ENCODE peak calls at places on chromosomes 1 and 21, in eight cellular contexts. H is IMR-90, F is esophagus squamous epithelium, S is upper lobe of left lung, R is sigmoid colon, K is stomach, I is body of pancreas, Z is K562. O is an unnamed sample. For H3K27me3, the result is how much of the 10 kb centered on the place peaks cover.

GRCh38 chr21:36965720-36966065 is 776 bp downstream of the HLCS start:
- DNase-seq in H (no peak), F (no peak), S (no peak), R (no peak), K (no peak), I (no peak), Z (no peak), O (no peak)

GRCh38 chr1:9069324-9070100 is at the start of gene SLC2A5:
- DNase-seq in H (no peak), F (no peak), S (no peak), R (peak), K (no peak), I (no peak), Z (no peak), O (no peak)

GRCh38 chr1:34684246-34684645 is 70.6 kb upstream of the GJB5 start:
- DNase-seq in H (no peak), F (no peak), S (no peak), R (no peak), K (no peak), I (no peak), Z (no peak), O (no peak)

GRCh38 chr1:97610748-97611147 is 310.1 kb downstream of the DPYD start:
- DNase-seq in H (no peak), F (no peak), S (no peak), R (no peak), K (no peak), I (no peak), Z (no peak), O (no peak)

GRCh38 chr1:46030074-46030870 is 102.2 kb downstream of the PIK3R3 start:
- DNase-seq in H (no peak), F (no peak), S (no peak), R (no peak), K (no peak), I (no peak), Z (no peak), O (no peak)

GRCh38 chr1:54324031-54324654 is 82.1 kb downstream of the SSBP3 start:
- DNase-seq in H (peak), F (no peak), S (no peak), R (peak), K (no peak), I (no peak), Z (peak), O (peak)

GRCh38 chr21:35102488-35103407 is 53.6 kb upstream of the RUNX1 start:
- DNase-seq in H (peak), F (no peak), S (no peak), R (peak), K (peak), I (no peak), Z (peak), O (peak)

GRCh38 chr1:203425668-203425999 is 50.0 kb upstream of the PRELP start:
- DNase-seq in H (peak), F (no peak), S (no peak), R (no peak), K (no peak), I (no peak), Z (no peak), O (no peak)

GRCh38 chr1:1628656-1629429 is 3.1 kb upstream of the MMP23B start:
- DNase-seq in H (no peak), F (no peak), S (peak), R (peak), K (no peak), I (no peak), Z (no peak), O (peak)

GRCh38 chr1:152029144-152029936 is 7.5 kb downstream of the S100A11 start:
- DNase-seq in H (peak), F (no peak), S (no peak), R (no peak), K (no peak), I (no peak), Z (no peak), O (no peak)

GRCh38 chr1:117189726-117190125 is 21.0 kb downstream of the VTCN1 start:
- DNase-seq in H (no peak), F (no peak), S (no peak), R (no peak), K (no peak), I (no peak), Z (no peak), O (no peak)

GRCh38 chr1:232388363-232388762 is 241.6 kb downstream of the SIPA1L2 start:
- DNase-seq in H (no peak), F (no peak), S (no peak), R (no peak), K (no peak), I (no peak), Z (no peak), O (no peak)

GRCh38 chr1:53550201-53550741 is 91.1 kb downstream of the DMRTB1 start:
- DNase-seq in H (peak), F (no peak), S (no peak), R (peak), K (no peak), I (peak), Z (no peak), O (peak)

GRCh38 chr1:205680073-205680851 is at the start of gene SLC45A3:
- DNase-seq in H (no peak), F (no peak), S (peak), R (no peak), K (peak), I (peak), Z (peak), O (peak)

GRCh38 chr21:33972539-33972938 is 56.9 kb upstream of the ATP5PO start:
- DNase-seq in H (no peak), F (no peak), S (no peak), R (no peak), K (no peak), I (no peak), Z (no peak), O (no peak)

GRCh38 chr1:185279571-185279970 is 37.5 kb downstream of the IVNS1ABP start:
- DNase-seq in H (peak), F (no peak), S (no peak), R (no peak), K (no peak), I (no peak), Z (no peak), O (no peak)

GRCh38 chr1:53121319-53122172 is 20.9 kb downstream of the SLC1A7 start:
- DNase-seq in H (peak), F (no peak), S (peak), R (peak), K (peak), I (peak), Z (no peak), O (peak)

GRCh38 chr21:37527716-37528115 is 161.1 kb downstream of the DYRK1A start:
- DNase-seq in H (no peak), F (no peak), S (no peak), R (no peak), K (no peak), I (no peak), Z (no peak), O (no peak)

GRCh38 chr1:87236585-87236984 is 92.1 kb upstream of the LMO4 start:
- DNase-seq in H (peak), F (no peak), S (no peak), R (no peak), K (no peak), I (no peak), Z (no peak), O (no peak)

GRCh38 chr1:246698466-246699094 is 25.6 kb upstream of the SCCPDH start:
- DNase-seq in H (no peak), F (no peak), S (no peak), R (no peak), K (no peak), I (no peak), Z (no peak), O (no peak)

GRCh38 chr1:43348809-43349593 is 9.8 kb upstream of the CDC20 start:
- DNase-seq in H (no peak), F (peak), S (peak), R (peak), K (peak), I (peak), Z (no peak), O (peak)

GRCh38 chr1:206892351-206892984 is 4.8 kb upstream of the IL24 start:
- DNase-seq in H (peak), F (no peak), S (no peak), R (no peak), K (no peak), I (no peak), Z (no peak), O (no peak)

GRCh38 chr1:93702102-93702827 is 20.6 kb upstream of the BCAR3 start:
- DNase-seq in H (no peak), F (no peak), S (no peak), R (peak), K (no peak), I (no peak), Z (no peak), O (peak)

GRCh38 chr1:47554901-47555300 is 117.1 kb downstream of the FOXD2 start:
- DNase-seq in H (peak), F (no peak), S (no peak), R (no peak), K (no peak), I (no peak), Z (no peak), O (no peak)

GRCh38 chr1:233993651-233994050 is 89.2 kb downstream of the SLC35F3 start:
- DNase-seq in H (no peak), F (no peak), S (no peak), R (no peak), K (no peak), I (peak), Z (no peak), O (no peak)

GRCh38 chr1:118366296-118366695 is 181.3 kb upstream of the SPAG17 start:
- DNase-seq in H (no peak), F (no peak), S (no peak), R (no peak), K (no peak), I (no peak), Z (no peak), O (no peak)

GRCh38 chr21:25493722-25494121 is 113.6 kb downstream of the MRPL39 start:
- DNase-seq in H (no peak), F (no peak), S (no peak), R (no peak), K (no peak), I (no peak), Z (no peak), O (no peak)

GRCh38 chr1:230977781-230978490 is 725 bp downstream of the TTC13 start:
- DNase-seq in H (peak), F (no peak), S (no peak), R (no peak), K (peak), I (peak), Z (peak), O (peak)

GRCh38 chr1:208499021-208499420 is 254.8 kb upstream of the PLXNA2 start:
- DNase-seq in H (no peak), F (no peak), S (no peak), R (no peak), K (no peak), I (no peak), Z (no peak), O (no peak)
- TF ChIP-seq POLR2A in H (no peak), F (no peak), S (no peak), R (no peak), K (no peak), I (no peak), Z (no peak), O (no peak)

DNA sequence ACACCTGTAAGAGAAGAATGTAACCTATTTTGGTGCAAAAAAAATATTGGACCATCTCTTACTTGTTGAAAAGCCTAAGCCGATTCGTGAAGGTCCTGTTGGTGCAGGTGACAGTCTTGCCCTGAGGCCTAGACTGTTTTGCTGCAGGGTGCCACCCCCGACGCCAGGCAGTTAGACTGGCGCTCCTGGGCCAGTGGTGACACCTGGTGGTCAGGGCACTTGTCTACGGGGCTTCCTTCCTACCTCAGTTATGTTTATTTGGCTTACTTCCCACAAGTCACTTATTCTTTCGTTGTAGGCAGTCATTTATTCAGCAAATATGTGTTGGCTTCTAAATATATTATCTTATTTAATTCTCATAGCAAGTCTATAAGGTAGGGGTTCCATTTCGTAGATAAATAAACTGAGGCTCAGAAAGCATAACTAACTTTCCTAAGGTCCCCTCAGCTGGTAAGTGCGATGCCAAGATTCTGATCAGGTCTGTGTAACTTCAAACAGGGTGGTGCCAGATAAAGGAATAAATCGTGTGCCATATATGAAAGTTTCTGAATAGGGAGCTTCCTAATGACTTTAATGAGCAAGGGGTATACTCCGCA is 1.9 kb downstream of the EEIG2 start:
- DNase-seq in H (no peak), F (peak), S (peak), R (peak), K (peak), I (peak), Z (peak), O (peak)
- H3K27ac ChIP-seq in H (no peak), F (no peak), S (no peak), R (no peak), K (no peak), I (no peak), Z (no peak), O (no peak)

GRCh38 chr1:2861143-2861987 is 59.9 kb upstream of the TTC34 start:
- DNase-seq in H (no peak), F (no peak), S (peak), R (no peak), K (no peak), I (no peak), Z (no peak), O (no peak)
- H3K27me3 ChIP-seq in H (under half), F (half or more), S (under half), R (under half), K (half or more), I (under half), Z (under half), O (half or more)

GRCh38 chr1:156083800-156084790 is 1.8 kb upstream of the MEX3A start:
- DNase-seq in H (no peak), F (no peak), S (no peak), R (no peak), K (no peak), I (no peak), Z (no peak), O (no peak)

GRCh38 chr1:156079762-156080597 is 2.3 kb downstream of the MEX3A start:
- DNase-seq in H (no peak), F (no peak), S (no peak), R (no peak), K (no peak), I (no peak), Z (no peak), O (no peak)

GRCh38 chr1:156081174-156082110 is 823 bp downstream of the MEX3A start:
- DNase-seq in H (peak), F (no peak), S (peak), R (no peak), K (no peak), I (no peak), Z (peak), O (no peak)

GRCh38 chr1:156080598-156081173 is 1.6 kb downstream of the MEX3A start:
- DNase-seq in H (no peak), F (no peak), S (no peak), R (no peak), K (no peak), I (no peak), Z (no peak), O (no peak)

GRCh38 chr1:156082111-156083091 is at the start of gene MEX3A:
- DNase-seq in H (peak), F (no peak), S (peak), R (peak), K (peak), I (peak), Z (peak), O (peak)
- TF ChIP-seq POLR2A in H (no peak), F (no peak), S (no peak), R (no peak), K (no peak), I (no peak), Z (peak), O (peak)

GRCh38 chr1:228783415-228784045 is 48.3 kb downstream of the RHOU start:
- DNase-seq in H (no peak), F (no peak), S (no peak), R (no peak), K (no peak), I (no peak), Z (no peak), O (no peak)

GRCh38 chr1:228781161-228781771 is 46.0 kb downstream of the RHOU start:
- DNase-seq in H (peak), F (no peak), S (no peak), R (no peak), K (no peak), I (no peak), Z (no peak), O (no peak)

GRCh38 chr1:228784191-228784590 is 48.9 kb downstream of the RHOU start:
- DNase-seq in H (no peak), F (no peak), S (no peak), R (no peak), K (no peak), I (no peak), Z (no peak), O (no peak)

GRCh38 chr1:228781801-228782661 is 46.8 kb downstream of the RHOU start:
- DNase-seq in H (no peak), F (no peak), S (no peak), R (no peak), K (no peak), I (no peak), Z (no peak), O (no peak)

GRCh38 chr1:228782662-228783414 is 47.6 kb downstream of the RHOU start:
- DNase-seq in H (peak), F (no peak), S (no peak), R (no peak), K (peak), I (peak), Z (no peak), O (no peak)
- H3K27ac ChIP-seq in H (peak), F (no peak), S (no peak), R (no peak), K (peak), I (peak), Z (no peak), O (no peak)

GRCh38 chr1:7710859-7711258 is 60.2 kb upstream of the VAMP3 start:
- DNase-seq in H (no peak), F (no peak), S (no peak), R (no peak), K (no peak), I (no peak), Z (no peak), O (no peak)
- H3K27me3 ChIP-seq in H (under half), F (under half), S (under half), R (under half), K (under half), I (under half), Z (under half), O (under half)

DNA sequence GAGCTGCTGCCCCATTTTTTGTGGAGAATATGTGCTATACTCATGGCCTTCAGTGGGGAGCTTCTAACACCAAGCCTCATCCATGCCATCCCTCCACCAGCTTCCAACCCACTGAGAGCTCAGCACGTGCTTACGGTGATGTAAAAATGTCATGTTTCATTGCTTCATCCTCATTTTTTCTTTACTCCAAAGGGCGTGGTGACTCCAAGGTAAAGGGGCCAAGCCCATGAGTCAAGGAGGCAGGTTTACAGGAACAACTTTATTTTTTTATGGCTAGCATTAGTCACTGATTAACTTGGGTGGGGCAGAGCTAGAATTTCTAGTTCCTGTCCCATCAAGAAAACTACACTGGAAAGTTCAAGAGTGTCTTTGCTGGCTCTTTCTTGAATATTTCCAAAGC is at the start of gene C1orf226:
- DNase-seq in H (no peak), F (no peak), S (no peak), R (no peak), K (no peak), I (no peak), Z (no peak), O (no peak)
- TF ChIP-seq POLR2A in H (no peak), F (no peak), S (no peak), R (no peak), K (no peak), I (no peak), Z (no peak), O (no peak)

GRCh38 chr21:42787613-42788012 is 91.7 kb downstream of the WDR4 start:
- DNase-seq in H (no peak), F (no peak), S (no peak), R (no peak), K (no peak), I (no peak), Z (no peak), O (no peak)

GRCh38 chr21:42784896-42785451 is 94.4 kb downstream of the WDR4 start:
- DNase-seq in H (no peak), F (no peak), S (no peak), R (no peak), K (no peak), I (no peak), Z (no peak), O (no peak)

GRCh38 chr21:42784276-42784675 is 95.1 kb downstream of the WDR4 start:
- DNase-seq in H (no peak), F (no peak), S (no peak), R (no peak), K (peak), I (peak), Z (no peak), O (peak)

GRCh38 chr21:42785666-42786427 is 93.5 kb downstream of the WDR4 start:
- DNase-seq in H (no peak), F (no peak), S (peak), R (no peak), K (no peak), I (no peak), Z (no peak), O (no peak)

DNA sequence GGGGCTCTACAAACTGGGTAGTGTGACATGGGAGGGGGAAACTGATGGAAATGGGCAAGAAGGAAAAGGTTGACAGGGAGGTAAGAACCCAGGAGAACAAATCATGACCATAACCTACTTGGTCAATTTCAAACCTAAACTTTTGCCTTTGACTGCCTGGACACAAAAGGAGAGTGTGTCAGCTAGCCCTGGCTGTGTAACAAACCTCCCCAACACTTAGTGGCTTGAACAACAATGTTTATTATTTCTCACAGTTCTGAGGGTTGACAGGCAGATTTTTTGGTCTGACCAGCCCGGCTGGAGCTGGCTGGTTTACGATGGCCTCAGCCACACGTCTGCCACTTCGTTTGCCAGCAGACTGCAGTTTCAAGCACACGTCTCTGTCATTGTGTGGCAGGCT is 92.5 kb downstream of the WDR4 start:
- DNase-seq in H (no peak), F (no peak), S (no peak), R (no peak), K (no peak), I (no peak), Z (no peak), O (no peak)
- H3K27ac ChIP-seq in H (no peak), F (no peak), S (no peak), R (no peak), K (no peak), I (no peak), Z (no peak), O (no peak)

DNA sequence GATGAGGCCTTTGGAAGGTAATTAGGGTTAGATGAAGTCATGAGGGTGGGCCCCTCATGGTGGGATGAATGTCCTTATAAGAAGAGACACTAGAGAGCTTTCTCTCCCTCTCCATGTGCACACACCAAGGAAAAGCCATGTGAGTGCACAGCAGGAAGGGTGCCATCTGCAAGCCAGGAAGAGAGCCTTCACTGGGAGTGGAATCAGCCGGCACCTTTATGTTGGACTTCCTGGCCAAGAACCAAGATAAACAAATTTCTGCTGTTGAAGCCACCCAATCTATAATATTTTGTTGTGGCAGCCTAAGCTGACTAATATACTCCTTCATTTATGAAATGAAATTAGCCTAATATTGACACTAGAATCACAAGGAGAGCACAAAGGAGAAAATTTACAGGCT is 38.2 kb upstream of the PKP1 start:
- DNase-seq in H (no peak), F (no peak), S (no peak), R (no peak), K (no peak), I (peak), Z (no peak), O (no peak)
- H3K27me3 ChIP-seq in H (under half), F (under half), S (under half), R (under half), K (under half), I (under half), Z (under half), O (under half)

O was measured in heart left ventricle.